ENCODE peak calls at places on chromosomes 1 and 21, in eight cellular contexts. U is thoracic aorta, R is GM20000, Y is PC-3, C is AG04450, Z is upper lobe of right lung, F is GM23338, N is prostate gland. D is an unnamed sample.

GRCh38 chr1:36349839-36350238 is 26.4 kb upstream of the EVA1B start:
- DNase-seq in Y (no peak), N (no peak), Z (no peak), F (no peak), C (no peak), R (no peak), U (no peak), D (no peak)

GRCh38 chr1:74280642-74281396 is 45.6 kb downstream of the TNNI3K start:
- DNase-seq in Y (peak), F (no peak), U (no peak), Z (no peak), C (no peak), R (no peak), N (no peak), D (no peak)

GRCh38 chr21:41614456-41615010 is 106.6 kb upstream of the TMPRSS2 start:
- DNase-seq in R (no peak), Z (no peak), C (no peak), U (no peak), F (no peak), Y (no peak), N (no peak), D (no peak)

GRCh38 chr1:109793486-109794318 is 30.0 kb upstream of the EPS8L3 start:
- DNase-seq in F (peak), R (no peak), N (no peak), C (no peak), Z (no peak), U (no peak), Y (peak), D (peak)

GRCh38 chr1:87279966-87280535 is 48.6 kb upstream of the LMO4 start:
- DNase-seq in U (no peak), F (peak), Z (no peak), N (no peak), R (peak), Y (peak), C (no peak), D (no peak)

GRCh38 chr1:199404191-199404590 is 623.3 kb upstream of the NR5A2 start:
- DNase-seq in C (peak), U (no peak), F (peak), Y (no peak), R (no peak), Z (no peak), N (no peak), D (no peak)

GRCh38 chr1:1318131-1318652 is 6.3 kb downstream of the INTS11 start:
- DNase-seq in F (peak), C (peak), Y (peak), R (no peak), U (peak), Z (peak), N (peak), D (peak)

GRCh38 chr1:19164274-19165015 is 45.6 kb downstream of the UBR4 start:
- DNase-seq in Y (peak), R (no peak), U (no peak), F (no peak), N (no peak), Z (no peak), C (no peak), D (no peak)

GRCh38 chr1:101360506-101360905 is 123.7 kb downstream of the S1PR1 start:
- DNase-seq in R (no peak), Y (no peak), U (no peak), Z (no peak), N (no peak), C (no peak), F (no peak), D (no peak)

GRCh38 chr1:105208581-105208980 is 1458.9 kb downstream of the AMY1C start:
- DNase-seq in U (no peak), C (no peak), F (no peak), Y (no peak), R (no peak), Z (no peak), N (no peak), D (no peak)

GRCh38 chr1:204266504-204267034 is 52.8 kb upstream of the GOLT1A start:
- DNase-seq in Y (no peak), R (no peak), C (no peak), N (no peak), Z (peak), U (no peak), F (no peak), D (peak)

GRCh38 chr1:224867715-224868114 is 61.8 kb upstream of the DNAH14 start:
- DNase-seq in Y (peak), C (no peak), Z (no peak), F (no peak), U (no peak), R (no peak), N (no peak), D (no peak)

GRCh38 chr1:201452881-201453280 is 16.1 kb downstream of the PHLDA3 start:
- DNase-seq in C (no peak), U (no peak), N (no peak), F (no peak), Y (peak), Z (peak), R (no peak), D (no peak)

GRCh38 chr1:33244143-33244808 is 12.0 kb upstream of the ZNF362 start:
- DNase-seq in R (no peak), F (no peak), Z (no peak), U (no peak), C (no peak), Y (peak), N (no peak), D (no peak)

GRCh38 chr1:3530086-3530930 is 75.8 kb downstream of the ARHGEF16 start:
- DNase-seq in N (peak), C (no peak), Z (no peak), R (no peak), U (no peak), F (peak), Y (peak), D (no peak)

GRCh38 chr1:8409107-8409506 is 91.2 kb downstream of the SLC45A1 start:
- DNase-seq in N (no peak), U (no peak), C (no peak), F (peak), Z (no peak), Y (peak), R (no peak), D (peak)

GRCh38 chr1:114755006-114755936 is 2.5 kb downstream of the CSDE1 start:
- DNase-seq in Z (no peak), C (no peak), N (no peak), Y (no peak), R (no peak), F (no peak), U (no peak), D (no peak)

GRCh38 chr1:186617860-186618780 is 62.1 kb downstream of the PTGS2 start:
- DNase-seq in R (peak), N (no peak), Y (peak), F (peak), U (peak), Z (peak), C (no peak), D (no peak)

GRCh38 chr1:239755107-239755506 is 336.6 kb upstream of the FMN2 start:
- DNase-seq in N (no peak), R (no peak), Z (no peak), Y (peak), U (no peak), C (no peak), F (no peak), D (no peak)

GRCh38 chr1:30399026-30399425 is 324.4 kb downstream of the MATN1 start:
- DNase-seq in R (no peak), C (no peak), N (no peak), Z (peak), F (no peak), U (no peak), Y (no peak), D (no peak)

GRCh38 chr1:247336390-247336789 is 4.7 kb upstream of the ZNF496 start:
- DNase-seq in U (no peak), F (no peak), N (no peak), R (no peak), Y (no peak), C (no peak), Z (no peak), D (no peak)

GRCh38 chr1:214983126-214983869 is 99.2 kb upstream of the KCNK2 start:
- DNase-seq in C (peak), Z (no peak), F (no peak), U (no peak), Y (peak), R (no peak), N (no peak), D (no peak)

GRCh38 chr1:245873068-245873467 is 634.0 kb downstream of the SMYD3 start:
- DNase-seq in N (no peak), C (no peak), U (no peak), Z (no peak), Y (no peak), R (no peak), F (no peak), D (no peak)

GRCh38 chr1:46303038-46303871 is at the start of the genes LRRC41 and UQCRH:
- DNase-seq in F (peak), Y (peak), N (peak), Z (peak), R (peak), U (peak), C (peak), D (peak)

GRCh38 chr1:111351700-111352099 is 61.0 kb downstream of the CHIA start:
- DNase-seq in C (no peak), U (no peak), Y (no peak), N (no peak), R (no peak), F (no peak), Z (no peak), D (no peak)

GRCh38 chr1:109208431-109208830 is 5.3 kb upstream of the SARS1 start:
- DNase-seq in N (no peak), Y (no peak), Z (no peak), R (no peak), C (no peak), U (no peak), F (no peak), D (no peak)

GRCh38 chr1:25711555-25712298 is 88.3 kb upstream of the SELENON start:
- DNase-seq in Y (peak), R (no peak), U (no peak), F (no peak), Z (peak), N (no peak), C (peak), D (no peak)

GRCh38 chr1:179095377-179095776 is 13.5 kb downstream of the TOR3A start:
- DNase-seq in U (no peak), Z (no peak), R (no peak), Y (no peak), N (no peak), C (no peak), F (no peak), D (no peak)

GRCh38 chr1:160911441-160911840 is 26.5 kb upstream of the ITLN1 start:
- DNase-seq in Z (no peak), R (no peak), F (no peak), N (no peak), U (no peak), C (no peak), Y (no peak), D (no peak)

GRCh38 chr21:18893411-18893810 is 489.8 kb upstream of the TMPRSS15 start:
- DNase-seq in N (no peak), C (no peak), U (no peak), Z (no peak), Y (no peak), R (no peak), F (no peak), D (no peak)

GRCh38 chr21:42784276-42784675 is 95.1 kb downstream of the WDR4 start:
- DNase-seq in F (no peak), R (no peak), U (no peak), Y (no peak), C (no peak), N (no peak), Z (no peak), D (no peak)

GRCh38 chr21:42840411-42841155 is 38.8 kb downstream of the WDR4 start:
- DNase-seq in C (no peak), R (no peak), Z (peak), Y (no peak), U (no peak), F (no peak), N (no peak), D (no peak)

GRCh38 chr1:67888707-67889106 is 55.4 kb upstream of the GNG12 start:
- DNase-seq in N (no peak), F (peak), U (no peak), C (no peak), Z (no peak), R (no peak), Y (no peak), D (no peak)

GRCh38 chr21:20308586-20308985 is 689.6 kb upstream of the NCAM2 start:
- DNase-seq in R (no peak), F (no peak), N (no peak), C (no peak), Z (no peak), U (no peak), Y (no peak), D (no peak)

GRCh38 chr1:39933956-39934941 is 20.7 kb upstream of the MFSD2A start:
- DNase-seq in F (no peak), R (no peak), U (peak), Y (peak), C (peak), N (peak), Z (peak), D (peak)

GRCh38 chr1:94230920-94231319 is 6.5 kb downstream of the ARHGAP29 start:
- DNase-seq in U (no peak), Y (no peak), R (no peak), N (no peak), C (no peak), Z (no peak), F (no peak), D (no peak)

GRCh38 chr1:22658385-22659163 is 5.5 kb downstream of the C1QB start:
- DNase-seq in U (no peak), R (no peak), F (no peak), N (no peak), C (no peak), Y (no peak), Z (no peak), D (no peak)
- TF ChIP-seq CTCF in U (no peak), R (no peak), F (no peak), N (no peak), C (no peak), Y (peak), Z (no peak), D (peak)

GRCh38 chr1:153238536-153238935 is 21.0 kb upstream of the LORICRIN start:
- DNase-seq in R (no peak), C (no peak), Z (no peak), U (no peak), Y (peak), N (no peak), F (peak), D (no peak)
- TF ChIP-seq CTCF in R (no peak), C (no peak), Z (no peak), U (no peak), Y (peak), N (no peak), F (peak), D (peak)

GRCh38 chr1:121418369-121419049 is 233.7 kb downstream of the SRGAP2C start:
- DNase-seq in U (no peak), Y (no peak), N (no peak), Z (no peak), R (no peak), F (peak), C (no peak), D (no peak)
- TF ChIP-seq CTCF in U (no peak), Y (no peak), N (no peak), Z (no peak), R (no peak), F (no peak), C (no peak), D (no peak)

GRCh38 chr1:63559357-63559756 is 33.9 kb upstream of the PGM1 start:
- DNase-seq in U (no peak), F (no peak), R (no peak), N (no peak), Y (no peak), Z (no peak), C (no peak), D (no peak)

GRCh38 chr1:63555480-63555879 is 32.2 kb downstream of the EFCAB7 start:
- DNase-seq in Z (no peak), U (no peak), F (no peak), N (no peak), Y (no peak), R (no peak), C (no peak), D (no peak)

GRCh38 chr1:63557365-63557987 is 34.2 kb downstream of the EFCAB7 start:
- DNase-seq in Z (no peak), Y (peak), U (no peak), F (peak), C (peak), R (peak), N (no peak), D (no peak)
- TF ChIP-seq CTCF in Z (peak), Y (peak), U (peak), F (peak), C (peak), R (peak), N (no peak), D (peak)

D was measured in epithelial cell of proximal tubule.